ENCODE peak calls at places on chromosomes 4 and X, in four cellular contexts. S is endothelial cell, F is Ammon's horn, Q is RCC 7860. J is an unnamed sample.

GRCh38 chr4:85946821-85947220 is 413.0 kb downstream of the MAPK10 start:
- DNase-seq in F (no peak), Q (no peak), S (no peak), J (no peak)

GRCh38 chr4:24867766-24868296 is 45.0 kb downstream of the CCDC149 start:
- DNase-seq in Q (no peak), S (no peak), F (no peak), J (no peak)

GRCh38 chr4:152382057-152382785 is 153.7 kb downstream of the FBXW7 start:
- DNase-seq in S (no peak), F (no peak), Q (no peak), J (no peak)

GRCh38 chr4:182896421-182896820 is 20.8 kb downstream of the DCTD start:
- DNase-seq in S (no peak), Q (no peak), F (no peak), J (no peak)

GRCh38 chr4:184052616-184053015 is 147.5 kb downstream of the STOX2 start:
- DNase-seq in S (no peak), F (no peak), Q (no peak), J (no peak)

GRCh38 chr4:176818531-176818930 is 25.8 kb upstream of the VEGFC start:
- DNase-seq in S (no peak), F (no peak), Q (no peak), J (no peak)

GRCh38 chr4:3285558-3286334 is 7.1 kb upstream of the RGS12 start:
- DNase-seq in S (no peak), F (peak; percentile 67), Q (no peak), J (no peak)

GRCh38 chrX:111914398-111915092 is 38.6 kb downstream of the TRPC5OS start:
- DNase-seq in S (no peak), F (no peak), Q (no peak), J (no peak)

GRCh38 chr4:184021389-184021788 is 116.3 kb downstream of the STOX2 start:
- DNase-seq in S (no peak), Q (no peak), F (no peak), J (no peak)

GRCh38 chrX:89124985-89125384 is 378.0 kb downstream of the CPXCR1 start:
- DNase-seq in S (no peak), Q (no peak), F (no peak), J (no peak)

GRCh38 chr4:40579983-40580382 is 49.7 kb downstream of the RBM47 start:
- DNase-seq in Q (peak; percentile 51), S (no peak), F (no peak), J (no peak)